ENCODE peak calls at places on chromosome 1, in six cellular contexts. G is stimulated activated CD4-positive, alpha-beta T cell treated with anti-CD3 and anti-CD28 coated beads, Interleukin-12 subunit alpha, Interleukin-12 subunit beta, amount 100 ng/mL, for 4 hours; L is Calu3; N is ureter; B is effector CD4-positive, alpha-beta T cell; P is activated T-cell treated with anti-CD3 and anti-CD28 coated beads, Interleukin-2, amount 50 U/mL, for 1 hour. T is an unnamed sample.

GRCh38 chr1:12549460-12550349 is 68.3 kb downstream of the DHRS3 start:
- DNase-seq in G (no peak), L (peak), N (peak), B (no peak), P (no peak), T (no peak)

GRCh38 chr1:3846521-3846920 is 10.5 kb downstream of the CEP104 start:
- DNase-seq in G (no peak), L (no peak), N (no peak), B (no peak), P (no peak), T (no peak)

GRCh38 chr1:102628008-102628736 is 480.1 kb downstream of the COL11A1 start:
- DNase-seq in G (no peak), L (no peak), N (no peak), B (no peak), P (no peak), T (no peak)

GRCh38 chr1:51313961-51314777 is 16.2 kb downstream of the TTC39A start:
- DNase-seq in G (no peak), L (peak), N (no peak), B (no peak), P (no peak), T (no peak)

GRCh38 chr1:38296047-38296446 is 249.5 kb upstream of the POU3F1 start:
- DNase-seq in G (no peak), L (no peak), N (no peak), B (no peak), P (no peak), T (no peak)

GRCh38 chr1:225700164-225700740 is 47.3 kb upstream of the ENAH start:
- DNase-seq in G (no peak), L (peak), N (no peak), B (no peak), P (no peak), T (no peak)

GRCh38 chr1:119080586-119080985 is 59.9 kb downstream of the WARS2 start:
- DNase-seq in G (no peak), L (peak), N (no peak), B (no peak), P (no peak), T (no peak)

GRCh38 chr1:166184897-166185296 is 18.1 kb upstream of the FAM78B start:
- DNase-seq in G (no peak), L (peak), N (no peak), B (no peak), P (no peak), T (no peak)

GRCh38 chr1:46166521-46167462 is 8.1 kb upstream of the TSPAN1 start:
- DNase-seq in G (peak), L (no peak), N (peak), B (peak), P (peak), T (no peak)

GRCh38 chr1:217135987-217136894 is 413.0 kb upstream of the ESRRG start:
- DNase-seq in G (no peak), L (no peak), N (no peak), B (no peak), P (no peak), T (no peak)

GRCh38 chr1:41806472-41807155 is 112.1 kb downstream of the HIVEP3 start:
- DNase-seq in G (peak), L (no peak), N (no peak), B (no peak), P (peak), T (no peak)

GRCh38 chr1:62429581-62429980 is 7.3 kb upstream of the USP1 start:
- DNase-seq in G (no peak), L (no peak), N (no peak), B (no peak), P (no peak), T (no peak)

GRCh38 chr1:236540813-236541465 is 17.2 kb downstream of the LGALS8 start:
- DNase-seq in G (no peak), L (no peak), N (no peak), B (no peak), P (no peak), T (no peak)

GRCh38 chr1:158942490-158942889 is 11.1 kb downstream of the PYHIN1 start:
- DNase-seq in G (no peak), L (no peak), N (no peak), B (no peak), P (no peak), T (no peak)

GRCh38 chr1:158153179-158153578 is 27.5 kb upstream of the CD1D start:
- DNase-seq in G (no peak), L (no peak), N (no peak), B (no peak), P (no peak), T (no peak)

GRCh38 chr1:23383547-23384311 is 14.1 kb upstream of the ZNF436 start:
- DNase-seq in G (no peak), L (no peak), N (no peak), B (no peak), P (no peak), T (no peak)

GRCh38 chr1:91166106-91166712 is 144.4 kb upstream of the ZNF644 start:
- DNase-seq in G (peak), L (peak), N (no peak), B (no peak), P (peak), T (peak)

GRCh38 chr1:27572679-27573426 is 31.1 kb downstream of the AHDC1 start:
- DNase-seq in G (no peak), L (no peak), N (no peak), B (no peak), P (no peak), T (no peak)

GRCh38 chr1:201461193-201461657 is 7.8 kb downstream of the PHLDA3 start:
- DNase-seq in G (no peak), L (peak), N (peak), B (no peak), P (no peak), T (no peak)

GRCh38 chr1:54273092-54273836 is 73.3 kb downstream of the MRPL37 start:
- DNase-seq in G (no peak), L (peak), N (peak), B (no peak), P (no peak), T (peak)

GRCh38 chr1:76571248-76571647 is 296.0 kb upstream of the ST6GALNAC5 start:
- DNase-seq in G (no peak), L (no peak), N (no peak), B (no peak), P (no peak), T (no peak)

GRCh38 chr1:34907487-34908090 is 21.9 kb downstream of the DLGAP3 start:
- DNase-seq in G (no peak), L (no peak), N (no peak), B (no peak), P (no peak), T (no peak)

GRCh38 chr1:155079487-155080249 is 1.0 kb downstream of the EFNA3 start:
- DNase-seq in G (no peak), L (no peak), N (no peak), B (no peak), P (peak), T (no peak)

GRCh38 chr1:42670425-42670824 is 11.8 kb upstream of the YBX1 start:
- DNase-seq in G (no peak), L (no peak), N (no peak), B (no peak), P (no peak), T (no peak)

GRCh38 chr1:179080866-179081695 is 789 bp upstream of the TOR3A start:
- DNase-seq in G (peak), L (no peak), N (no peak), B (peak), P (no peak), T (no peak)

GRCh38 chr1:228953207-228953606 is 217.9 kb downstream of the RHOU start:
- DNase-seq in G (no peak), L (no peak), N (no peak), B (no peak), P (no peak), T (no peak)

GRCh38 chr1:201348211-201348566 is 29.3 kb downstream of the TNNT2 start:
- DNase-seq in G (peak), L (peak), N (no peak), B (no peak), P (no peak), T (peak)

GRCh38 chr1:22662318-22662717 is 9.3 kb downstream of the C1QB start:
- DNase-seq in G (no peak), L (peak), N (no peak), B (no peak), P (no peak), T (no peak)

GRCh38 chr1:85850238-85850637 is 142.0 kb upstream of the ZNHIT6 start:
- DNase-seq in G (no peak), L (peak), N (no peak), B (no peak), P (no peak), T (no peak)

GRCh38 chr1:198657550-198658064 is 18.8 kb downstream of the PTPRC start:
- DNase-seq in G (no peak), L (no peak), N (no peak), B (no peak), P (no peak), T (no peak)

T was measured in neural crest cell.